ENCODE peak calls at places on chromosome 15, in eight cellular contexts. D, Q, P, E, B, A, R and N are unnamed samples.

GRCh38 chr15:29924750-29925149 is 102.5 kb upstream of the TJP1 start:
- DNase-seq in D (peak), Q (no peak), P (peak), E (no peak), B (no peak), A (peak), R (no peak), N (no peak)

GRCh38 chr15:95511680-95512079 is 818.8 kb upstream of the NR2F2 start:
- DNase-seq in D (no peak), Q (no peak), P (peak), E (no peak), B (no peak), A (no peak), R (no peak), N (no peak)

GRCh38 chr15:72178976-72179585 is 18.5 kb downstream of the GRAMD2A start:
- DNase-seq in D (no peak), Q (no peak), P (no peak), E (no peak), B (no peak), A (no peak), R (no peak), N (no peak)

GRCh38 chr15:92714071-92714456 is 58.5 kb upstream of the FAM174B start:
- DNase-seq in D (no peak), Q (no peak), P (peak), E (peak), B (no peak), A (peak), R (no peak), N (peak)

GRCh38 chr15:51759557-51760070 is 8.2 kb downstream of the TMOD2 start:
- DNase-seq in D (peak), Q (no peak), P (no peak), E (no peak), B (peak), A (peak), R (no peak), N (no peak)

GRCh38 chr15:37112171-37112570 is 11.8 kb upstream of the MEIS2 start:
- DNase-seq in D (no peak), Q (no peak), P (no peak), E (no peak), B (no peak), A (no peak), R (no peak), N (no peak)

GRCh38 chr15:51803961-51804360 is 25.5 kb upstream of the TMOD3 start:
- DNase-seq in D (no peak), Q (no peak), P (no peak), E (no peak), B (no peak), A (peak), R (no peak), N (no peak)

GRCh38 chr15:72057548-72058091 is 60.3 kb downstream of the MYO9A start:
- DNase-seq in D (no peak), Q (no peak), P (peak), E (no peak), B (no peak), A (no peak), R (no peak), N (no peak)

GRCh38 chr15:60397772-60398445 is at the start of gene ANXA2:
- DNase-seq in D (no peak), Q (peak), P (peak), E (no peak), B (no peak), A (peak), R (peak), N (no peak)

GRCh38 chr15:78072080-78072892 is 5.2 kb downstream of the TBC1D2B start:
- DNase-seq in D (peak), Q (no peak), P (no peak), E (peak), B (no peak), A (no peak), R (no peak), N (no peak)